ENCODE peak calls at places on chromosomes 1 and 21, in four cellular contexts. X is K562, V is A549, C is GM12878. R is an unnamed sample.

GRCh38 chr1:78157162-78157561 is 111.4 kb downstream of the GIPC2 start:
- DNase-seq in X (no peak), V (no peak), C (no peak), R (peak; percentile 83)

GRCh38 chr1:185441608-185442007 is 124.6 kb upstream of the IVNS1ABP start:
- DNase-seq in X (no peak), V (peak; percentile 21), C (no peak), R (peak; percentile 74)

GRCh38 chr1:91997607-91998195 is 32.1 kb upstream of the EPHX4 start:
- DNase-seq in X (no peak), V (peak; percentile 22), C (peak; percentile 1), R (peak; percentile 68)

GRCh38 chr1:185091480-185091879 is 46.1 kb downstream of the RNF2 start:
- DNase-seq in X (no peak), V (no peak), C (no peak), R (no peak)

GRCh38 chr1:46516140-46516539 is 26.5 kb downstream of the DMBX1 start:
- DNase-seq in X (no peak), V (no peak), C (no peak), R (no peak)

GRCh38 chr1:213474054-213474453 is 423.0 kb downstream of the RPS6KC1 start:
- DNase-seq in X (peak; percentile 15), V (no peak), C (no peak), R (no peak)

GRCh38 chr1:234929369-234929768 is 199.3 kb downstream of the TOMM20 start:
- DNase-seq in X (no peak), V (no peak), C (no peak), R (no peak)

GRCh38 chr1:76826072-76826827 is 41.0 kb upstream of the ST6GALNAC5 start:
- DNase-seq in X (no peak), V (no peak), C (no peak), R (peak; percentile 7)

GRCh38 chr1:234862944-234863515 is 253.1 kb upstream of the IRF2BP2 start:
- DNase-seq in X (no peak), V (no peak), C (no peak), R (peak; percentile 68)

GRCh38 chr1:99661780-99662179 is 15.9 kb downstream of the PALMD start:
- DNase-seq in X (no peak), V (no peak), C (no peak), R (no peak)

GRCh38 chr1:15758953-15759661 is 512 bp downstream of the FBLIM1 start:
- DNase-seq in X (no peak), V (peak; percentile 36), C (no peak), R (no peak)

GRCh38 chr1:117652421-117652820 is 46.6 kb downstream of the TENT5C start:
- DNase-seq in X (no peak), V (no peak), C (no peak), R (peak; percentile 20)

GRCh38 chr1:5977494-5978444 is 14.5 kb downstream of the NPHP4 start:
- DNase-seq in X (no peak), V (no peak), C (no peak), R (no peak)

GRCh38 chr1:165854101-165854845 is 26.9 kb downstream of the UCK2 start:
- DNase-seq in X (no peak), V (peak; percentile 56), C (no peak), R (peak; percentile 95)

GRCh38 chr21:43954896-43955295 is 57.2 kb upstream of the TRAPPC10 start:
- DNase-seq in X (no peak), V (no peak), C (no peak), R (no peak)

GRCh38 chr1:31183126-31183525 is 56.6 kb downstream of the NKAIN1 start:
- DNase-seq in X (no peak), V (no peak), C (no peak), R (no peak)

GRCh38 chr1:114702699-114703098 is 7.4 kb upstream of the AMPD1 start:
- DNase-seq in X (no peak), V (no peak), C (no peak), R (no peak)

GRCh38 chr1:224380003-224380402 is 23.3 kb downstream of the CNIH4 start:
- DNase-seq in X (no peak), V (no peak), C (peak; percentile 75), R (no peak)

GRCh38 chr21:37368536-37369279 is 2.1 kb downstream of the DYRK1A start:
- DNase-seq in X (no peak), V (no peak), C (no peak), R (peak; percentile 48)

GRCh38 chr1:56064705-56065104 is 514.7 kb downstream of the PLPP3 start:
- DNase-seq in X (no peak), V (peak; percentile 7), C (no peak), R (peak; percentile 61)

GRCh38 chr21:33654412-33654811 is 12.1 kb downstream of the ITSN1 start:
- DNase-seq in X (no peak), V (no peak), C (no peak), R (no peak)

GRCh38 chr1:192133350-192133950 is 24.8 kb upstream of the RGS18 start:
- DNase-seq in X (no peak), V (no peak), C (no peak), R (peak; percentile 66)

GRCh38 chr1:12706061-12706460 is 9.8 kb upstream of the AADACL3 start:
- DNase-seq in X (no peak), V (no peak), C (no peak), R (no peak)

GRCh38 chr1:22323846-22324504 is 127.7 kb upstream of the ZBTB40 start:
- DNase-seq in X (no peak), V (no peak), C (no peak), R (no peak)

GRCh38 chr1:64687725-64688285 is 57.1 kb upstream of the RAVER2 start:
- DNase-seq in X (no peak), V (no peak), C (no peak), R (peak; percentile 46)

GRCh38 chr1:39671793-39672550 is at the start of gene NT5C1A:
- DNase-seq in X (peak; percentile 43), V (peak; percentile 10), C (no peak), R (no peak)

GRCh38 chr1:240084749-240085148 is 6.9 kb upstream of the FMN2 start:
- DNase-seq in X (no peak), V (no peak), C (no peak), R (no peak)

GRCh38 chr1:206685749-206686485 is 1.2 kb downstream of the MAPKAPK2 start:
- DNase-seq in X (peak; percentile 59), V (peak; percentile 41), C (no peak), R (peak; percentile 80)

DNA sequence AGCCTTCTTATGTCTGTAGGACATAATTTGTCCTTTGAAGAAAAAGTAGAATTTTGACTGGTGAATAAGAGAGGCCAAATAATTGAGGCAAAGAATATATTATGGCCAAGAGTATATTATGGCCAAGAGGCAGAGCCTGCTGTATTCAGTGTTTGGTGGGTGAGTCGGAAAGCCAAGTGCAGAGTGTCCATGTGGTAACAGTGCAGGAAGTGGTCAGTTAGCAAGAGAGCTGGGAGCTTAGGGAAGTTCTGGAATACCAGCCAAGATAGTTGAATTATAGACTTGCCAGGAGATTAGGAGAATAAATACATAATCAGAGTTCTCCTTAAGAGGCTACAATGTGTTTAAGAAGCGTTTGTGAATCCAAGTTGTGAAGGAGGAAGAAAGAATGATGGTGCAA is 131.5 kb upstream of the LMO4 start:
- DNase-seq in X (no peak), V (no peak), C (no peak), R (peak; percentile 52)
- TF ChIP-seq RCOR1 in X (no peak), V (no peak), C (no peak), R (no peak)

GRCh38 chr21:15743593-15743992 is 13.8 kb downstream of the USP25 start:
- DNase-seq in X (no peak), V (no peak), C (no peak), R (no peak)

GRCh38 chr21:15742694-15743093 is 12.9 kb downstream of the USP25 start:
- DNase-seq in X (no peak), V (no peak), C (no peak), R (no peak)

GRCh38 chr21:15742052-15742451 is 12.3 kb downstream of the USP25 start:
- DNase-seq in X (peak; percentile 39), V (no peak), C (no peak), R (peak; percentile 12)

GRCh38 chr21:15740383-15740782 is 10.6 kb downstream of the USP25 start:
- DNase-seq in X (no peak), V (no peak), C (no peak), R (no peak)

GRCh38 chr21:15741510-15741909 is 11.7 kb downstream of the USP25 start:
- DNase-seq in X (no peak), V (no peak), C (no peak), R (peak; percentile 67)
- TF ChIP-seq ELK1 in X (no peak), V (no peak), C (no peak), R (no peak)

GRCh38 chr1:33131191-33131590 is 50.2 kb downstream of the AZIN2 start:
- DNase-seq in X (no peak), V (no peak), C (no peak), R (no peak)
- TF ChIP-seq RCOR1 in X (no peak), V (no peak), C (no peak), R (no peak)

GRCh38 chr1:107061886-107062285 is 5.4 kb downstream of the PRMT6 start:
- DNase-seq in X (no peak), V (no peak), C (no peak), R (no peak)

GRCh38 chr1:107056426-107057196 is at the start of gene PRMT6:
- DNase-seq in X (peak; percentile 83), V (no peak), C (peak; percentile 25), R (peak; percentile 70)

GRCh38 chr1:107058245-107059032 is 2.0 kb downstream of the PRMT6 start:
- DNase-seq in X (no peak), V (no peak), C (no peak), R (no peak)

DNA sequence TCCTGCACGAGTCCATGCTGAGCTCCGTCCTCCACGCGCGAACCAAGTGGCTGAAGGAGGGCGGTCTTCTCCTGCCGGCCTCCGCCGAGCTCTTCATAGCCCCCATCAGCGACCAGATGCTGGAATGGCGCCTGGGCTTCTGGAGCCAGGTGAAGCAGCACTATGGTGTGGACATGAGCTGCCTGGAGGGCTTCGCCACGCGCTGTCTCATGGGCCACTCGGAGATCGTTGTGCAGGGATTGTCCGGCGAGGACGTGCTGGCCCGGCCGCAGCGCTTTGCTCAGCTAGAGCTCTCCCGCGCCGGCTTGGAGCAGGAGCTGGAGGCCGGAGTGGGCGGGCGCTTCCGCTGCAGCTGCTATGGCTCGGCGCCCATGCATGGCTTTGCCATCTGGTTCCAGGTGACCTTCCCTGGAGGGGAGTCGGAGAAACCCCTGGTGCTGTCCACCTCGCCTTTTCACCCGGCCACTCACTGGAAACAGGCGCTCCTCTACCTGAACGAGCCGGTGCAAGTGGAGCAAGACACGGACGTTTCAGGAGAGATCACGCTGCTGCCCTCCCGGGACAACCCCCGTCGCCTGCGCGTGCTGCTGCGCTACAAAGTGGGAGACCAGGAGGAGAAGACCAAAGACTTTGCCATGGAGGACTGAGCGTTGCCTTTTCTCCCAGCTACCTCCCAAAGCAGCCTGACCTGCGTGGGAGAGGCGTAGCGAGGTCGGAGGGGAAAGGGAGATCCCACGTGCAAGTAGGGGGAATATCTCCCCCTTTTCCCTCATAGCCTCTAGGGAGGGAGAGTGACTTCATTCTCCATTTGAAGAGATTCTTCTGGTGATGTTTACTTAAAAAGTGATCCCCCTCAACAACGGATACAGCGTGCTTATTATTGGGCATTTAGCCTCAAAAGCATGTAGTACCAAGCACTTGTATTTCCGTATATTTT is 991 bp downstream of the PRMT6 start:
- DNase-seq in X (peak; percentile 55), V (no peak), C (no peak), R (peak; percentile 55)
- TF ChIP-seq ELK1 in X (no peak), V (no peak), C (peak; percentile 12), R (no peak)

R was measured in IMR-90.